ENCODE peak calls at places on chromosomes 12 and 14, in seven cellular contexts. One of them, this sample, is unnamed.

GRCh38 chr14:90111895-90112534 is 50.2 kb downstream of the KCNK13 start:
- DNase-seq in stromal cell of bone marrow: peak
- DNase-seq in tibial artery: no peak
- DNase-seq in endothelial cell of umbilical vein: no peak
- DNase-seq in nucleus accumbens: no peak
- DNase-seq in fibroblast of mammary gland: peak
- DNase-seq in hippocampal formation: no peak
- DNase-seq in this sample: peak

GRCh38 chr12:123961585-123961984 is 11.0 kb downstream of the CCDC92 start:
- DNase-seq in stromal cell of bone marrow: no peak
- DNase-seq in tibial artery: no peak
- DNase-seq in endothelial cell of umbilical vein: no peak
- DNase-seq in nucleus accumbens: no peak
- DNase-seq in fibroblast of mammary gland: no peak
- DNase-seq in hippocampal formation: no peak
- DNase-seq in this sample: no peak

GRCh38 chr12:117430246-117430645 is 68.8 kb upstream of the NOS1 start:
- DNase-seq in stromal cell of bone marrow: no peak
- DNase-seq in tibial artery: no peak
- DNase-seq in endothelial cell of umbilical vein: no peak
- DNase-seq in nucleus accumbens: no peak
- DNase-seq in fibroblast of mammary gland: no peak
- DNase-seq in hippocampal formation: no peak
- DNase-seq in this sample: no peak

GRCh38 chr12:127726928-127727327 is 540.0 kb upstream of the TMEM132C start:
- DNase-seq in stromal cell of bone marrow: no peak
- DNase-seq in tibial artery: no peak
- DNase-seq in endothelial cell of umbilical vein: no peak
- DNase-seq in nucleus accumbens: no peak
- DNase-seq in fibroblast of mammary gland: no peak
- DNase-seq in hippocampal formation: no peak
- DNase-seq in this sample: no peak

GRCh38 chr14:102819176-102819628 is 42.0 kb downstream of the TRAF3 start:
- DNase-seq in stromal cell of bone marrow: no peak
- DNase-seq in tibial artery: no peak
- DNase-seq in endothelial cell of umbilical vein: no peak
- DNase-seq in nucleus accumbens: no peak
- DNase-seq in fibroblast of mammary gland: no peak
- DNase-seq in hippocampal formation: no peak
- DNase-seq in this sample: peak

GRCh38 chr14:100867631-100868315 is 35.7 kb downstream of the RTL1 start:
- DNase-seq in stromal cell of bone marrow: no peak
- DNase-seq in tibial artery: no peak
- DNase-seq in endothelial cell of umbilical vein: no peak
- DNase-seq in nucleus accumbens: no peak
- DNase-seq in fibroblast of mammary gland: no peak
- DNase-seq in hippocampal formation: no peak
- DNase-seq in this sample: no peak

GRCh38 chr14:95320076-95320895 is 578 bp upstream of the CLMN start:
- DNase-seq in stromal cell of bone marrow: no peak
- DNase-seq in tibial artery: no peak
- DNase-seq in endothelial cell of umbilical vein: no peak
- DNase-seq in nucleus accumbens: no peak
- DNase-seq in fibroblast of mammary gland: no peak
- DNase-seq in hippocampal formation: no peak
- DNase-seq in this sample: no peak

GRCh38 chr14:103386632-103387329 is 1.6 kb downstream of the MARK3 start:
- DNase-seq in stromal cell of bone marrow: no peak
- DNase-seq in tibial artery: no peak
- DNase-seq in endothelial cell of umbilical vein: peak
- DNase-seq in nucleus accumbens: no peak
- DNase-seq in fibroblast of mammary gland: peak
- DNase-seq in hippocampal formation: no peak
- DNase-seq in this sample: no peak

GRCh38 chr14:48857366-48857765 is 728.8 kb downstream of the RPS29 start:
- DNase-seq in stromal cell of bone marrow: no peak
- DNase-seq in tibial artery: no peak
- DNase-seq in endothelial cell of umbilical vein: no peak
- DNase-seq in nucleus accumbens: no peak
- DNase-seq in fibroblast of mammary gland: no peak
- DNase-seq in hippocampal formation: no peak
- DNase-seq in this sample: no peak

GRCh38 chr14:100620437-100621100 is 33.4 kb upstream of the BEGAIN start:
- DNase-seq in stromal cell of bone marrow: no peak
- DNase-seq in tibial artery: no peak
- DNase-seq in endothelial cell of umbilical vein: no peak
- DNase-seq in nucleus accumbens: no peak
- DNase-seq in fibroblast of mammary gland: no peak
- DNase-seq in hippocampal formation: no peak
- DNase-seq in this sample: no peak

GRCh38 chr12:1907652-1908611 is 10.5 kb downstream of the CACNA2D4 start:
- DNase-seq in stromal cell of bone marrow: no peak
- DNase-seq in tibial artery: no peak
- DNase-seq in endothelial cell of umbilical vein: peak
- DNase-seq in nucleus accumbens: no peak
- DNase-seq in fibroblast of mammary gland: peak
- DNase-seq in hippocampal formation: no peak
- DNase-seq in this sample: peak

GRCh38 chr12:89051065-89051677 is 301.1 kb downstream of the DUSP6 start:
- DNase-seq in stromal cell of bone marrow: peak
- DNase-seq in tibial artery: no peak
- DNase-seq in endothelial cell of umbilical vein: peak
- DNase-seq in nucleus accumbens: no peak
- DNase-seq in fibroblast of mammary gland: peak
- DNase-seq in hippocampal formation: peak
- DNase-seq in this sample: peak

GRCh38 chr14:105088812-105089745 is 23.8 kb upstream of the GPR132 start:
- DNase-seq in stromal cell of bone marrow: no peak
- DNase-seq in tibial artery: no peak
- DNase-seq in endothelial cell of umbilical vein: no peak
- DNase-seq in nucleus accumbens: no peak
- DNase-seq in fibroblast of mammary gland: no peak
- DNase-seq in hippocampal formation: no peak
- DNase-seq in this sample: no peak

GRCh38 chr12:2286461-2287131 is 233.8 kb downstream of the CACNA1C start:
- DNase-seq in stromal cell of bone marrow: no peak
- DNase-seq in tibial artery: peak
- DNase-seq in endothelial cell of umbilical vein: no peak
- DNase-seq in nucleus accumbens: no peak
- DNase-seq in fibroblast of mammary gland: no peak
- DNase-seq in hippocampal formation: no peak
- DNase-seq in this sample: no peak

GRCh38 chr12:102992720-102993119 is 35.2 kb downstream of the ASCL1 start:
- DNase-seq in stromal cell of bone marrow: no peak
- DNase-seq in tibial artery: no peak
- DNase-seq in endothelial cell of umbilical vein: no peak
- DNase-seq in nucleus accumbens: no peak
- DNase-seq in fibroblast of mammary gland: no peak
- DNase-seq in hippocampal formation: no peak
- DNase-seq in this sample: no peak

GRCh38 chr12:95203477-95203843 is 13.8 kb downstream of the FGD6 start:
- DNase-seq in stromal cell of bone marrow: no peak
- DNase-seq in tibial artery: no peak
- DNase-seq in endothelial cell of umbilical vein: no peak
- DNase-seq in nucleus accumbens: no peak
- DNase-seq in fibroblast of mammary gland: no peak
- DNase-seq in hippocampal formation: no peak
- DNase-seq in this sample: no peak

GRCh38 chr12:110577717-110578521 is 5.2 kb downstream of the PPTC7 start:
- DNase-seq in stromal cell of bone marrow: peak
- DNase-seq in tibial artery: no peak
- DNase-seq in endothelial cell of umbilical vein: peak
- DNase-seq in nucleus accumbens: no peak
- DNase-seq in fibroblast of mammary gland: peak
- DNase-seq in hippocampal formation: no peak
- DNase-seq in this sample: peak

GRCh38 chr12:57918182-57918581 is 23.2 kb upstream of the ATP23 start:
- DNase-seq in stromal cell of bone marrow: no peak
- DNase-seq in tibial artery: no peak
- DNase-seq in endothelial cell of umbilical vein: no peak
- DNase-seq in nucleus accumbens: no peak
- DNase-seq in fibroblast of mammary gland: no peak
- DNase-seq in hippocampal formation: no peak
- DNase-seq in this sample: no peak

GRCh38 chr14:61130512-61131260 is 149.6 kb downstream of the SLC38A6 start:
- DNase-seq in stromal cell of bone marrow: no peak
- DNase-seq in tibial artery: no peak
- DNase-seq in endothelial cell of umbilical vein: no peak
- DNase-seq in nucleus accumbens: no peak
- DNase-seq in fibroblast of mammary gland: no peak
- DNase-seq in hippocampal formation: no peak
- DNase-seq in this sample: no peak

GRCh38 chr14:96748371-96748770 is 48.8 kb upstream of the VRK1 start:
- DNase-seq in stromal cell of bone marrow: no peak
- DNase-seq in tibial artery: no peak
- DNase-seq in endothelial cell of umbilical vein: no peak
- DNase-seq in nucleus accumbens: no peak
- DNase-seq in fibroblast of mammary gland: no peak
- DNase-seq in hippocampal formation: no peak
- DNase-seq in this sample: no peak

This sample was measured in DMS53.